ENCODE peak calls at places on chromosome 5, in four cellular contexts. B, Q, T and Z are unnamed samples.

GRCh38 chr5:107248065-107248695 is 422.6 kb downstream of the EFNA5 start:
- DNase-seq in T (no peak), B (peak; percentile 27), Q (no peak), Z (peak; percentile 23)

GRCh38 chr5:171207256-171207866 is 101.7 kb upstream of the TLX3 start:
- DNase-seq in B (no peak), Q (peak; percentile 46), T (no peak), Z (no peak)

GRCh38 chr5:142012186-142012785 is 541 bp downstream of the GNPDA1 start:
- DNase-seq in T (no peak), B (peak; percentile 64), Q (peak; percentile 21), Z (no peak)

GRCh38 chr5:140189977-140190867 is 15.2 kb downstream of the CYSTM1 start:
- DNase-seq in B (no peak), Q (peak; percentile 44), T (no peak), Z (no peak)

GRCh38 chr5:40681351-40682311 is 1.9 kb downstream of the PTGER4 start:
- DNase-seq in Q (peak; percentile 20), B (peak; percentile 73), T (no peak), Z (no peak)

GRCh38 chr5:169148066-169148740 is 152.7 kb downstream of the SLIT3 start:
- DNase-seq in T (no peak), Q (peak; percentile 41), B (no peak), Z (no peak)

GRCh38 chr5:116576043-116576713 is 1.6 kb upstream of the SEMA6A start:
- DNase-seq in B (peak; percentile 70), T (no peak), Q (peak; percentile 70), Z (no peak)

GRCh38 chr5:23639326-23639725 is 131.9 kb downstream of the PRDM9 start:
- DNase-seq in Q (no peak), T (no peak), B (no peak), Z (no peak)

GRCh38 chr5:132266031-132266835 is 8.7 kb downstream of the PDLIM4 start:
- DNase-seq in T (no peak), Q (no peak), B (no peak), Z (no peak)

GRCh38 chr5:81393783-81394718 is at the start of gene ACOT12:
- DNase-seq in T (no peak), Q (peak; percentile 17), B (peak; percentile 39), Z (no peak)

GRCh38 chr5:77138981-77139380 is 51.9 kb upstream of the ZBED3 start:
- DNase-seq in B (no peak), Q (peak; percentile 20), T (no peak), Z (no peak)

GRCh38 chr5:53971096-53971495 is 339.3 kb downstream of the ARL15 start:
- DNase-seq in B (no peak), Q (no peak), T (no peak), Z (no peak)

GRCh38 chr5:125559296-125559695 is 812.9 kb upstream of the ZNF608 start:
- DNase-seq in T (no peak), B (no peak), Q (peak; percentile 38), Z (no peak)

GRCh38 chr5:148000036-148000435 is 63.7 kb upstream of the SPINK5 start:
- DNase-seq in B (no peak), Q (no peak), T (no peak), Z (no peak)

GRCh38 chr5:127227881-127228280 is 62.7 kb upstream of the MEGF10 start:
- DNase-seq in T (no peak), Q (no peak), B (no peak), Z (no peak)

GRCh38 chr5:161547573-161548471 is 1.3 kb upstream of the GABRB2 start:
- DNase-seq in B (no peak), Q (no peak), T (no peak), Z (no peak)

GRCh38 chr5:110099562-110099961 is 409.8 kb downstream of the MAN2A1 start:
- DNase-seq in T (no peak), Q (no peak), B (no peak), Z (no peak)

GRCh38 chr5:58462154-58462553 is 2.3 kb upstream of the PLK2 start:
- DNase-seq in Q (no peak), T (no peak), B (no peak), Z (no peak)

GRCh38 chr5:147743686-147744332 is 38.7 kb downstream of the JAKMIP2 start:
- DNase-seq in B (no peak), T (peak; percentile 3), Q (no peak), Z (no peak)

GRCh38 chr5:61332369-61332745 is 299 bp downstream of the ZSWIM6 start:
- DNase-seq in Q (no peak), T (no peak), B (no peak), Z (no peak)

GRCh38 chr5:112862085-112862484 is 998 bp downstream of the SRP19 start:
- DNase-seq in Q (no peak), T (no peak), B (no peak), Z (no peak)

GRCh38 chr5:52139888-52140580 is 647.7 kb upstream of the ITGA1 start:
- DNase-seq in B (no peak), T (no peak), Q (no peak), Z (no peak)

GRCh38 chr5:170333161-170333909 is 35.8 kb upstream of the LCP2 start:
- DNase-seq in Q (no peak), T (peak; percentile 35), B (peak; percentile 46), Z (no peak)

GRCh38 chr5:72817076-72817476 is 615 bp downstream of the TNPO1 start:
- DNase-seq in B (no peak), T (no peak), Q (peak; percentile 41), Z (no peak)

GRCh38 chr5:76305264-76305663 is 97.8 kb upstream of the IQGAP2 start:
- DNase-seq in B (no peak), T (no peak), Q (no peak), Z (no peak)

GRCh38 chr5:91219803-91220371 is 163.2 kb downstream of the ARRDC3 start:
- DNase-seq in T (no peak), B (no peak), Q (peak; percentile 20), Z (no peak)

GRCh38 chr5:134175874-134176522 is 752 bp downstream of the SKP1 start:
- DNase-seq in B (no peak), T (no peak), Q (peak; percentile 22), Z (no peak)

GRCh38 chr5:112492291-112492690 is 73.2 kb upstream of the EPB41L4A start:
- DNase-seq in Q (peak; percentile 69), B (no peak), T (peak; percentile 55), Z (no peak)

GRCh38 chr5:123610665-123611406 is 98.9 kb downstream of the CSNK1G3 start:
- DNase-seq in T (no peak), Q (peak; percentile 60), B (no peak), Z (no peak)

GRCh38 chr5:93107828-93108520 is 473.0 kb downstream of the NR2F1-AS1 start:
- DNase-seq in Q (no peak), B (no peak), T (no peak), Z (no peak)

GRCh38 chr5:51650824-51651223 is 267.6 kb downstream of the ISL1 start:
- DNase-seq in B (no peak), Q (no peak), T (no peak), Z (no peak)

GRCh38 chr5:33725846-33726245 is 165.9 kb downstream of the ADAMTS12 start:
- DNase-seq in B (no peak), T (no peak), Q (peak; percentile 55), Z (no peak)